ENCODE peak calls at places on chromosomes 3 and 15, in five cellular contexts. One of them, this sample, is unnamed.

GRCh38 chr15:33722005-33722672 is 246.2 kb upstream of the CHRM5 start:
- DNase-seq in MM.1S: no peak
- DNase-seq in ovary: no peak
- DNase-seq in tibial artery: no peak
- DNase-seq in suprapubic skin: no peak
- DNase-seq in this sample: no peak

GRCh38 chr15:40564591-40565332 is at the start of gene CCDC32:
- DNase-seq in MM.1S: peak; percentile 99
- DNase-seq in ovary: peak; percentile 97
- DNase-seq in tibial artery: peak; percentile 99
- DNase-seq in suprapubic skin: peak; percentile 99
- DNase-seq in this sample: peak; percentile 99

GRCh38 chr3:138774529-138775253 is 60.0 kb downstream of the PIK3CB start:
- DNase-seq in MM.1S: peak; percentile 26
- DNase-seq in ovary: peak; percentile 75
- DNase-seq in tibial artery: peak; percentile 68
- DNase-seq in suprapubic skin: no peak
- DNase-seq in this sample: no peak

GRCh38 chr3:15535757-15536156 is 14.3 kb upstream of the COLQ start:
- DNase-seq in MM.1S: no peak
- DNase-seq in ovary: no peak
- DNase-seq in tibial artery: no peak
- DNase-seq in suprapubic skin: no peak
- DNase-seq in this sample: no peak

GRCh38 chr3:52498134-52499054 is 3.3 kb downstream of the STAB1 start:
- DNase-seq in MM.1S: no peak
- DNase-seq in ovary: no peak
- DNase-seq in tibial artery: peak; percentile 73
- DNase-seq in suprapubic skin: no peak
- DNase-seq in this sample: peak; percentile 39

GRCh38 chr3:81554348-81554747 is 207.1 kb downstream of the GBE1 start:
- DNase-seq in MM.1S: peak; percentile 9
- DNase-seq in ovary: no peak
- DNase-seq in tibial artery: no peak
- DNase-seq in suprapubic skin: no peak
- DNase-seq in this sample: no peak

GRCh38 chr3:18297131-18297530 is 128.0 kb downstream of the SATB1 start:
- DNase-seq in MM.1S: no peak
- DNase-seq in ovary: no peak
- DNase-seq in tibial artery: no peak
- DNase-seq in suprapubic skin: no peak
- DNase-seq in this sample: no peak

GRCh38 chr3:103786296-103786695 is 1351.5 kb downstream of the ZPLD1 start:
- DNase-seq in MM.1S: no peak
- DNase-seq in ovary: no peak
- DNase-seq in tibial artery: no peak
- DNase-seq in suprapubic skin: no peak
- DNase-seq in this sample: no peak

GRCh38 chr3:174957581-174958001 is 98.5 kb downstream of the NAALADL2 start:
- DNase-seq in MM.1S: no peak
- DNase-seq in ovary: no peak
- DNase-seq in tibial artery: no peak
- DNase-seq in suprapubic skin: no peak
- DNase-seq in this sample: no peak

GRCh38 chr15:45112592-45113379 is 1.2 kb downstream of the DUOX2 start:
- DNase-seq in MM.1S: no peak
- DNase-seq in ovary: no peak
- DNase-seq in tibial artery: no peak
- DNase-seq in suprapubic skin: no peak
- DNase-seq in this sample: no peak

GRCh38 chr15:77578641-77579372 is 53.9 kb downstream of the LINGO1 start:
- DNase-seq in MM.1S: peak; percentile 25
- DNase-seq in ovary: no peak
- DNase-seq in tibial artery: no peak
- DNase-seq in suprapubic skin: no peak
- DNase-seq in this sample: no peak

GRCh38 chr3:56621686-56622085 is 61.4 kb downstream of the TASOR start:
- DNase-seq in MM.1S: no peak
- DNase-seq in ovary: no peak
- DNase-seq in tibial artery: no peak
- DNase-seq in suprapubic skin: no peak
- DNase-seq in this sample: no peak

GRCh38 chr15:67175643-67176071 is 78.8 kb downstream of the AAGAB start:
- DNase-seq in MM.1S: no peak
- DNase-seq in ovary: no peak
- DNase-seq in tibial artery: peak; percentile 77
- DNase-seq in suprapubic skin: peak; percentile 87
- DNase-seq in this sample: no peak

GRCh38 chr3:146161725-146162047 is 702 bp upstream of the PLOD2 start:
- DNase-seq in MM.1S: no peak
- DNase-seq in ovary: peak; percentile 63
- DNase-seq in tibial artery: peak; percentile 51
- DNase-seq in suprapubic skin: no peak
- DNase-seq in this sample: no peak
- H3K27ac ChIP-seq in MM.1S: no peak overlapping the region
- H3K27ac ChIP-seq in ovary: peak overlapping the region; percentile 89
- H3K27ac ChIP-seq in tibial artery: peak overlapping the region; percentile 97
- H3K27ac ChIP-seq in suprapubic skin: peak overlapping the region; percentile 90
- H3K27ac ChIP-seq in this sample: peak overlapping the region; percentile 95

GRCh38 chr3:143820466-143821221 is 27.6 kb downstream of the SLC9A9 start:
- DNase-seq in MM.1S: peak; percentile 71
- DNase-seq in ovary: no peak
- DNase-seq in tibial artery: no peak
- DNase-seq in suprapubic skin: no peak
- DNase-seq in this sample: no peak
- H3K27ac ChIP-seq in MM.1S: peak overlapping the region; percentile 61
- H3K27ac ChIP-seq in ovary: no peak overlapping the region
- H3K27ac ChIP-seq in tibial artery: no peak overlapping the region
- H3K27ac ChIP-seq in suprapubic skin: no peak overlapping the region
- H3K27ac ChIP-seq in this sample: no peak overlapping the region

DNA sequence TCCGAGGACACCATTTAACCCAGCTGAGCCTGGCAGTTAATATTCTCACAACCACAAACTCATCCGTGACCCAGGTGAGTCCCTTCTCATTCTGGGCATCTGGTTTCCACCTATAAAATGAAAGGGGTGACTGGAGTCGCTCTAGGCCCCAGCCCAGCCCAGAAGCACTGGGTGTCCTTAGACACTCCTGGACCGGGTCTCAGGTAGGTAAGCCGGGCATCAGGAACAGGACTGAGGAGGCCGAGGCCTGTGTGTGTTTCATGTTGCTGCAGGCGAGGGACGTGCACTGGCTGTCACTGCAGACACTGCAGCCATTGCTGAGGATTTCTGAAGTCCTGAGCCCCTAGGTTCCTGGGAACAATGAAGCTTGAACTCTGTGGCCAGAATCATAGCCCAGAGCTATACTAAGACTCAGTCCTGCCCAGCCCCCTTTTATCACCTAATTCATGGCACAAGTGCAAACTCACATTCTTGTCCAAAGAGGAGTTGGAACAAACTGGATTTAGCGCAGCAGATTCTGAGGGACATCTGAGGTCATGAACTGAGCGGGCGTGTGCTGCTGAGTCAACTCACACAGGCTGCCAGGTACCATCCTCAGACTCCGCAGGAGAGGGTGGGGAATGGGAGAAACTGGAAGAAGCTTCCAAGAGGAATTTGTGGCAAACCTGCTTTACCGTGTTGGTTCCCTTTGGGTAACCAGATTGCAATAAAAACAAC is 184.9 kb downstream of the FAM43A start:
- DNase-seq in MM.1S: no peak
- DNase-seq in ovary: no peak
- DNase-seq in tibial artery: no peak
- DNase-seq in suprapubic skin: no peak
- DNase-seq in this sample: peak; percentile 38
- H3K27ac ChIP-seq in MM.1S: no peak overlapping the region
- H3K27ac ChIP-seq in ovary: no peak overlapping the region
- H3K27ac ChIP-seq in tibial artery: no peak overlapping the region
- H3K27ac ChIP-seq in suprapubic skin: peak overlapping the region; percentile 81
- H3K27ac ChIP-seq in this sample: no peak overlapping the region

GRCh38 chr15:58518626-58519025 is 86.8 kb downstream of the LIPC start:
- DNase-seq in MM.1S: no peak
- DNase-seq in ovary: no peak
- DNase-seq in tibial artery: no peak
- DNase-seq in suprapubic skin: no peak
- DNase-seq in this sample: no peak

GRCh38 chr15:58515807-58516206 is 84.0 kb downstream of the LIPC start:
- DNase-seq in MM.1S: no peak
- DNase-seq in ovary: no peak
- DNase-seq in tibial artery: no peak
- DNase-seq in suprapubic skin: no peak
- DNase-seq in this sample: no peak

GRCh38 chr15:58517252-58517681 is 85.5 kb downstream of the LIPC start:
- DNase-seq in MM.1S: no peak
- DNase-seq in ovary: no peak
- DNase-seq in tibial artery: no peak
- DNase-seq in suprapubic skin: no peak
- DNase-seq in this sample: no peak

GRCh38 chr15:58520464-58520863 is 88.7 kb downstream of the LIPC start:
- DNase-seq in MM.1S: no peak
- DNase-seq in ovary: no peak
- DNase-seq in tibial artery: no peak
- DNase-seq in suprapubic skin: no peak
- DNase-seq in this sample: no peak

GRCh38 chr15:58517682-58518525 is 86.1 kb downstream of the LIPC start:
- DNase-seq in MM.1S: peak; percentile 38
- DNase-seq in ovary: no peak
- DNase-seq in tibial artery: no peak
- DNase-seq in suprapubic skin: no peak
- DNase-seq in this sample: no peak
- H3K27ac ChIP-seq in MM.1S: peak overlapping the region; percentile 40
- H3K27ac ChIP-seq in ovary: no peak overlapping the region
- H3K27ac ChIP-seq in tibial artery: no peak overlapping the region
- H3K27ac ChIP-seq in suprapubic skin: no peak overlapping the region
- H3K27ac ChIP-seq in this sample: peak overlapping the region; percentile 19

GRCh38 chr15:90576711-90577389 is 47.1 kb downstream of the CRTC3 start:
- DNase-seq in MM.1S: no peak
- DNase-seq in ovary: no peak
- DNase-seq in tibial artery: no peak
- DNase-seq in suprapubic skin: no peak
- DNase-seq in this sample: no peak
- H3K27ac ChIP-seq in MM.1S: no peak overlapping the region
- H3K27ac ChIP-seq in ovary: no peak overlapping the region
- H3K27ac ChIP-seq in tibial artery: no peak overlapping the region
- H3K27ac ChIP-seq in suprapubic skin: no peak overlapping the region
- H3K27ac ChIP-seq in this sample: no peak overlapping the region

This sample was measured in breast epithelium.